ENCODE peak calls at places on chromosome 17, in ten cellular contexts. One of them, this sample, is unnamed.

GRCh38 chr17:45240905-45241314 is 19.2 kb downstream of the FMNL1 start:
- DNase-seq in NAMALWA: no peak
- DNase-seq in cerebellar cortex: peak
- DNase-seq in skeletal muscle cell: no peak
- DNase-seq in NCI-H774: no peak
- DNase-seq in neural crest cell: no peak
- DNase-seq in HS-5: no peak
- DNase-seq in endothelial cell of umbilical vein: no peak
- DNase-seq in stimulated activated CD8-positive, alpha-beta memory T cell treated with anti-CD3 and anti-CD28 coated beads, Interleukin-4, amount 100 ng/mL, for 1 hour: no peak
- DNase-seq in aorta: no peak
- DNase-seq in this sample: no peak

GRCh38 chr17:61149862-61150362 is 249.7 kb upstream of the TBX2 start:
- DNase-seq in skeletal muscle cell: no peak
- DNase-seq in NCI-H774: no peak
- DNase-seq in endothelial cell of umbilical vein: no peak
- DNase-seq in NAMALWA: no peak
- DNase-seq in neural crest cell: no peak
- DNase-seq in HS-5: no peak
- DNase-seq in cerebellar cortex: no peak
- DNase-seq in stimulated activated CD8-positive, alpha-beta memory T cell treated with anti-CD3 and anti-CD28 coated beads, Interleukin-4, amount 100 ng/mL, for 1 hour: no peak
- DNase-seq in aorta: no peak
- DNase-seq in this sample: no peak

GRCh38 chr17:36707904-36708303 is 106.5 kb downstream of the MRM1 start:
- DNase-seq in NCI-H774: no peak
- DNase-seq in aorta: no peak
- DNase-seq in stimulated activated CD8-positive, alpha-beta memory T cell treated with anti-CD3 and anti-CD28 coated beads, Interleukin-4, amount 100 ng/mL, for 1 hour: no peak
- DNase-seq in endothelial cell of umbilical vein: no peak
- DNase-seq in skeletal muscle cell: no peak
- DNase-seq in HS-5: no peak
- DNase-seq in cerebellar cortex: no peak
- DNase-seq in NAMALWA: no peak
- DNase-seq in neural crest cell: no peak
- DNase-seq in this sample: no peak

GRCh38 chr17:30950669-30951399 is 20.0 kb upstream of the RNF135 start:
- DNase-seq in NCI-H774: peak
- DNase-seq in aorta: peak
- DNase-seq in NAMALWA: no peak
- DNase-seq in skeletal muscle cell: peak
- DNase-seq in stimulated activated CD8-positive, alpha-beta memory T cell treated with anti-CD3 and anti-CD28 coated beads, Interleukin-4, amount 100 ng/mL, for 1 hour: no peak
- DNase-seq in cerebellar cortex: no peak
- DNase-seq in neural crest cell: no peak
- DNase-seq in HS-5: no peak
- DNase-seq in endothelial cell of umbilical vein: peak
- DNase-seq in this sample: no peak

GRCh38 chr17:9389116-9389515 is 186.5 kb downstream of the STX8 start:
- DNase-seq in stimulated activated CD8-positive, alpha-beta memory T cell treated with anti-CD3 and anti-CD28 coated beads, Interleukin-4, amount 100 ng/mL, for 1 hour: no peak
- DNase-seq in cerebellar cortex: no peak
- DNase-seq in skeletal muscle cell: peak
- DNase-seq in HS-5: peak
- DNase-seq in endothelial cell of umbilical vein: peak
- DNase-seq in aorta: no peak
- DNase-seq in neural crest cell: no peak
- DNase-seq in NCI-H774: no peak
- DNase-seq in NAMALWA: no peak
- DNase-seq in this sample: peak

GRCh38 chr17:19306160-19307111 is 56.1 kb downstream of the B9D1 start:
- DNase-seq in stimulated activated CD8-positive, alpha-beta memory T cell treated with anti-CD3 and anti-CD28 coated beads, Interleukin-4, amount 100 ng/mL, for 1 hour: no peak
- DNase-seq in NAMALWA: peak
- DNase-seq in HS-5: no peak
- DNase-seq in skeletal muscle cell: no peak
- DNase-seq in aorta: no peak
- DNase-seq in cerebellar cortex: no peak
- DNase-seq in NCI-H774: no peak
- DNase-seq in endothelial cell of umbilical vein: no peak
- DNase-seq in neural crest cell: no peak
- DNase-seq in this sample: no peak

GRCh38 chr17:81599719-81600486 is 37.0 kb downstream of the NPLOC4 start:
- DNase-seq in neural crest cell: no peak
- DNase-seq in endothelial cell of umbilical vein: peak
- DNase-seq in NCI-H774: no peak
- DNase-seq in stimulated activated CD8-positive, alpha-beta memory T cell treated with anti-CD3 and anti-CD28 coated beads, Interleukin-4, amount 100 ng/mL, for 1 hour: no peak
- DNase-seq in cerebellar cortex: no peak
- DNase-seq in NAMALWA: no peak
- DNase-seq in skeletal muscle cell: no peak
- DNase-seq in aorta: peak
- DNase-seq in HS-5: no peak
- DNase-seq in this sample: no peak

GRCh38 chr17:78974635-78975591 is 4.8 kb downstream of the LGALS3BP start:
- DNase-seq in aorta: peak
- DNase-seq in NAMALWA: peak
- DNase-seq in NCI-H774: no peak
- DNase-seq in neural crest cell: no peak
- DNase-seq in skeletal muscle cell: peak
- DNase-seq in stimulated activated CD8-positive, alpha-beta memory T cell treated with anti-CD3 and anti-CD28 coated beads, Interleukin-4, amount 100 ng/mL, for 1 hour: no peak
- DNase-seq in cerebellar cortex: peak
- DNase-seq in endothelial cell of umbilical vein: peak
- DNase-seq in HS-5: no peak
- DNase-seq in this sample: no peak

GRCh38 chr17:79082311-79083190 is 7.9 kb downstream of the ENGASE start:
- DNase-seq in NCI-H774: peak
- DNase-seq in cerebellar cortex: no peak
- DNase-seq in neural crest cell: peak
- DNase-seq in skeletal muscle cell: no peak
- DNase-seq in endothelial cell of umbilical vein: peak
- DNase-seq in stimulated activated CD8-positive, alpha-beta memory T cell treated with anti-CD3 and anti-CD28 coated beads, Interleukin-4, amount 100 ng/mL, for 1 hour: no peak
- DNase-seq in aorta: no peak
- DNase-seq in NAMALWA: peak
- DNase-seq in HS-5: no peak
- DNase-seq in this sample: peak

GRCh38 chr17:28142355-28142754 is 99.9 kb downstream of the NLK start:
- DNase-seq in aorta: no peak
- DNase-seq in NAMALWA: no peak
- DNase-seq in HS-5: no peak
- DNase-seq in cerebellar cortex: no peak
- DNase-seq in neural crest cell: no peak
- DNase-seq in endothelial cell of umbilical vein: no peak
- DNase-seq in skeletal muscle cell: no peak
- DNase-seq in stimulated activated CD8-positive, alpha-beta memory T cell treated with anti-CD3 and anti-CD28 coated beads, Interleukin-4, amount 100 ng/mL, for 1 hour: no peak
- DNase-seq in NCI-H774: no peak
- DNase-seq in this sample: no peak

GRCh38 chr17:68457168-68457538 is at the start of gene WIPI1:
- DNase-seq in skeletal muscle cell: no peak
- DNase-seq in HS-5: no peak
- DNase-seq in stimulated activated CD8-positive, alpha-beta memory T cell treated with anti-CD3 and anti-CD28 coated beads, Interleukin-4, amount 100 ng/mL, for 1 hour: no peak
- DNase-seq in neural crest cell: no peak
- DNase-seq in endothelial cell of umbilical vein: peak
- DNase-seq in aorta: peak
- DNase-seq in NCI-H774: no peak
- DNase-seq in cerebellar cortex: no peak
- DNase-seq in NAMALWA: no peak
- DNase-seq in this sample: no peak

GRCh38 chr17:35099929-35100328 is 19.7 kb downstream of the RAD51D start:
- DNase-seq in aorta: no peak
- DNase-seq in NCI-H774: no peak
- DNase-seq in cerebellar cortex: no peak
- DNase-seq in endothelial cell of umbilical vein: no peak
- DNase-seq in NAMALWA: no peak
- DNase-seq in HS-5: no peak
- DNase-seq in skeletal muscle cell: no peak
- DNase-seq in stimulated activated CD8-positive, alpha-beta memory T cell treated with anti-CD3 and anti-CD28 coated beads, Interleukin-4, amount 100 ng/mL, for 1 hour: no peak
- DNase-seq in neural crest cell: no peak
- DNase-seq in this sample: no peak

GRCh38 chr17:21127508-21128077 is 829 bp downstream of the DHRS7B start:
- DNase-seq in stimulated activated CD8-positive, alpha-beta memory T cell treated with anti-CD3 and anti-CD28 coated beads, Interleukin-4, amount 100 ng/mL, for 1 hour: no peak
- DNase-seq in cerebellar cortex: no peak
- DNase-seq in NCI-H774: no peak
- DNase-seq in HS-5: no peak
- DNase-seq in aorta: no peak
- DNase-seq in skeletal muscle cell: no peak
- DNase-seq in endothelial cell of umbilical vein: no peak
- DNase-seq in neural crest cell: no peak
- DNase-seq in NAMALWA: no peak
- DNase-seq in this sample: no peak

GRCh38 chr17:40828454-40829039 is 6.1 kb upstream of the KRT10 start:
- DNase-seq in HS-5: no peak
- DNase-seq in cerebellar cortex: no peak
- DNase-seq in aorta: no peak
- DNase-seq in NAMALWA: no peak
- DNase-seq in skeletal muscle cell: no peak
- DNase-seq in NCI-H774: no peak
- DNase-seq in neural crest cell: no peak
- DNase-seq in stimulated activated CD8-positive, alpha-beta memory T cell treated with anti-CD3 and anti-CD28 coated beads, Interleukin-4, amount 100 ng/mL, for 1 hour: no peak
- DNase-seq in endothelial cell of umbilical vein: peak
- DNase-seq in this sample: no peak

This sample was measured in activated effector memory CD4-positive, alpha-beta T cell treated with anti-CD3 and anti-CD28 coated beads, Interleukin-2, amount 50 U/mL, for 16 hours.